ENCODE peak calls at places on chromosomes 6 and 20, in four cellular contexts. D is EL; W is fibroblast of pulmonary artery; S is activated CD4-positive, alpha-beta T cell treated with anti-CD3 and anti-CD28 coated beads, Interleukin-2, amount 50 U/mL, for 1 hour. I is an unnamed sample.

GRCh38 chr6:157732007-157732406 is 91.0 kb upstream of the SNX9 start:
- DNase-seq in D (no peak), W (no peak), S (no peak), I (no peak)

GRCh38 chr20:25296094-25297093 is 48.5 kb downstream of the PYGB start:
- DNase-seq in D (peak), W (no peak), S (no peak), I (peak)

GRCh38 chr6:157181649-157182048 is 141.7 kb downstream of the TMEM242 start:
- DNase-seq in D (no peak), W (no peak), S (no peak), I (no peak)

GRCh38 chr20:4708856-4709255 is 12.9 kb upstream of the PRND start:
- DNase-seq in D (no peak), W (no peak), S (no peak), I (no peak)

GRCh38 chr6:30840084-30840921 is 44.0 kb upstream of the DDR1 start:
- DNase-seq in D (no peak), W (no peak), S (no peak), I (no peak)

GRCh38 chr6:144286503-144287393 is 1.6 kb downstream of the UTRN start:
- DNase-seq in D (peak), W (peak), S (no peak), I (peak)

GRCh38 chr6:119581220-119581619 is 231.7 kb upstream of the MAN1A1 start:
- DNase-seq in D (no peak), W (no peak), S (no peak), I (no peak)

GRCh38 chr20:42604998-42605970 is 584.4 kb downstream of the PTPRT start:
- DNase-seq in D (no peak), W (no peak), S (no peak), I (no peak)

GRCh38 chr6:13729891-13730290 is 18.3 kb upstream of the RANBP9 start:
- DNase-seq in D (peak), W (peak), S (no peak), I (peak)

GRCh38 chr20:8670900-8671229 is 398.0 kb upstream of the PLCB4 start:
- DNase-seq in D (peak), W (no peak), S (no peak), I (peak)

GRCh38 chr6:42101186-42101657 is 41.2 kb downstream of the C6orf132 start:
- DNase-seq in D (no peak), W (peak), S (no peak), I (no peak)

GRCh38 chr20:53827996-53828672 is 234.5 kb upstream of the ZNF217 start:
- DNase-seq in D (peak), W (peak), S (no peak), I (peak)

GRCh38 chr6:18389479-18389878 is 2.3 kb downstream of the RNF144B start:
- DNase-seq in D (peak), W (no peak), S (no peak), I (peak)

GRCh38 chr20:47680804-47681529 is 104.3 kb downstream of the SULF2 start:
- DNase-seq in D (peak), W (no peak), S (no peak), I (no peak)

GRCh38 chr6:170051229-170052172 is 239.4 kb downstream of the DLL1 start:
- DNase-seq in D (no peak), W (no peak), S (no peak), I (no peak)

GRCh38 chr6:1382883-1383728 is 6.3 kb upstream of the FOXF2 start:
- DNase-seq in D (no peak), W (no peak), S (no peak), I (no peak)

GRCh38 chr6:24864345-24864744 is 65.6 kb upstream of the ARMH2 start:
- DNase-seq in D (peak), W (peak), S (no peak), I (peak)

GRCh38 chr20:34566978-34567884 is 8.7 kb downstream of the MAP1LC3A start:
- DNase-seq in D (no peak), W (no peak), S (no peak), I (no peak)

GRCh38 chr20:513429-513828 is 30.2 kb downstream of the CSNK2A1 start:
- DNase-seq in D (no peak), W (peak), S (no peak), I (no peak)

GRCh38 chr6:157314705-157315321 is 8.5 kb downstream of the TMEM242 start:
- DNase-seq in D (peak), W (peak), S (no peak), I (peak)

GRCh38 chr6:163329991-163330390 is 84.5 kb upstream of the QKI start:
- DNase-seq in D (no peak), W (no peak), S (no peak), I (no peak)

GRCh38 chr6:127119361-127120108 is 1.1 kb downstream of the RSPO3 start:
- DNase-seq in D (peak), W (no peak), S (no peak), I (peak)